ENCODE peak calls at places on chromosome 13, in eight cellular contexts. O is transverse colon, Q is mesenchymal stem cell, L is NCI-H1105, I is AG08396, G is mucosa of gallbladder, W is mesendoderm, U is AG09309. M is an unnamed sample.

GRCh38 chr13:66689628-66690027 is 540.5 kb downstream of the PCDH9 start:
- DNase-seq in W (peak), O (no peak), I (no peak), G (no peak), U (no peak), L (no peak), Q (peak), M (no peak)

GRCh38 chr13:60018536-60018935 is 145.2 kb downstream of the DIAPH3 start:
- DNase-seq in I (no peak), W (no peak), G (no peak), L (no peak), O (no peak), U (no peak), Q (no peak), M (no peak)

GRCh38 chr13:40563350-40564125 is 102.9 kb downstream of the FOXO1 start:
- DNase-seq in Q (peak), W (no peak), I (no peak), O (no peak), U (no peak), L (no peak), G (no peak), M (no peak)

GRCh38 chr13:46721054-46721453 is 75.9 kb downstream of the ESD start:
- DNase-seq in U (no peak), L (no peak), W (peak), O (peak), Q (peak), I (peak), G (peak), M (peak)

GRCh38 chr13:98977568-98978270 is at the start of gene DOCK9:
- DNase-seq in Q (peak), I (peak), G (peak), L (no peak), W (peak), O (peak), U (no peak), M (peak)

GRCh38 chr13:47126432-47126831 is 229.6 kb upstream of the HTR2A start:
- DNase-seq in O (no peak), G (no peak), W (peak), L (no peak), I (no peak), Q (peak), U (no peak), M (no peak)

GRCh38 chr13:30565658-30566057 is 52.1 kb upstream of the USPL1 start:
- DNase-seq in U (no peak), Q (peak), L (no peak), G (no peak), O (no peak), I (no peak), W (no peak), M (no peak)

GRCh38 chr13:110273254-110273653 is 33.7 kb downstream of the COL4A1 start:
- DNase-seq in O (no peak), G (no peak), I (no peak), Q (no peak), W (no peak), U (no peak), L (no peak), M (no peak)

GRCh38 chr13:87259479-87260083 is 411.6 kb upstream of the SLITRK5 start:
- DNase-seq in G (no peak), I (peak), L (no peak), U (no peak), O (no peak), W (peak), Q (peak), M (peak)

GRCh38 chr13:110371550-110372465 is 64.7 kb downstream of the COL4A2 start:
- DNase-seq in Q (peak), U (no peak), I (no peak), O (no peak), L (no peak), G (no peak), W (no peak), M (no peak)

GRCh38 chr13:113582841-113583631 is 1.5 kb upstream of the TFDP1 start:
- DNase-seq in Q (no peak), W (no peak), O (peak), L (no peak), U (no peak), G (no peak), I (no peak), M (no peak)

GRCh38 chr13:42377640-42378382 is 105.9 kb downstream of the AKAP11 start:
- DNase-seq in G (no peak), O (no peak), U (no peak), I (no peak), Q (peak), L (no peak), W (peak), M (no peak)

GRCh38 chr13:113804017-113804702 is 45.1 kb downstream of the TMEM255B start:
- DNase-seq in W (no peak), Q (no peak), G (no peak), U (no peak), I (no peak), O (no peak), L (no peak), M (peak)

GRCh38 chr13:60617863-60618733 is 221.1 kb downstream of the TDRD3 start:
- DNase-seq in W (peak), L (no peak), U (peak), I (peak), O (no peak), Q (peak), G (no peak), M (peak)

GRCh38 chr13:99941911-99942310 is 29.7 kb downstream of the ZIC5 start:
- DNase-seq in I (no peak), W (no peak), O (no peak), Q (no peak), L (no peak), G (no peak), U (no peak), M (no peak)

GRCh38 chr13:59494560-59494970 is 669.2 kb downstream of the DIAPH3 start:
- DNase-seq in L (no peak), W (no peak), G (no peak), Q (peak), O (no peak), I (peak), U (no peak), M (no peak)

GRCh38 chr13:76148926-76149325 is 512.8 kb downstream of the LMO7 start:
- DNase-seq in G (no peak), L (no peak), W (peak), O (no peak), I (peak), U (peak), Q (peak), M (no peak)

GRCh38 chr13:108084840-108085239 is 130.5 kb downstream of the LIG4 start:
- DNase-seq in W (no peak), Q (no peak), G (no peak), L (no peak), O (no peak), I (no peak), U (no peak), M (no peak)

GRCh38 chr13:75307370-75307984 is 174.5 kb downstream of the TBC1D4 start:
- DNase-seq in Q (no peak), G (no peak), I (no peak), W (no peak), L (no peak), U (no peak), O (no peak), M (no peak)

GRCh38 chr13:21034602-21035190 is 26.7 kb downstream of the LATS2 start:
- DNase-seq in U (no peak), I (no peak), L (no peak), G (no peak), Q (no peak), W (peak), O (no peak), M (peak)

GRCh38 chr13:30895773-30896172 is 10.3 kb upstream of the MEDAG start:
- DNase-seq in Q (peak), I (peak), U (peak), G (no peak), O (no peak), L (no peak), W (peak), M (no peak)

GRCh38 chr13:100513987-100514670 is 74.5 kb downstream of the GGACT start:
- DNase-seq in U (peak), W (no peak), L (no peak), O (no peak), I (no peak), G (no peak), Q (peak), M (no peak)

GRCh38 chr13:30652746-30653145 is 35.0 kb downstream of the USPL1 start:
- DNase-seq in Q (no peak), U (no peak), W (no peak), G (no peak), L (no peak), O (no peak), I (no peak), M (no peak)

GRCh38 chr13:111577429-111577828 is 257.0 kb downstream of the TEX29 start:
- DNase-seq in G (no peak), L (no peak), I (no peak), W (no peak), U (no peak), O (no peak), Q (no peak), M (no peak)

GRCh38 chr13:46797468-46798237 is 692 bp upstream of the ESD start:
- DNase-seq in I (no peak), O (no peak), U (no peak), L (no peak), W (no peak), Q (no peak), G (no peak), M (no peak)

GRCh38 chr13:40764587-40765403 is 6.2 kb downstream of the MRPS31 start:
- DNase-seq in G (peak), W (no peak), O (no peak), L (no peak), Q (no peak), U (no peak), I (no peak), M (no peak)

M was measured in WTC11.